ENCODE peak calls at places on chromosomes 16 and 17, in ten cellular contexts. I, J, U, F, K, Z, E, M, A and P are unnamed samples.
A peak's percentile ranks its signal among the peaks of the same experiment; 100 is the strongest.

GRCh38 chr17:10638151-10638550 is 19.0 kb downstream of the MYH3 start:
- DNase-seq in M (no peak), E (no peak), Z (no peak), F (no peak), K (no peak), U (no peak), J (no peak), I (no peak), A (no peak), P (no peak)

GRCh38 chr17:72419866-72420774 is 299.3 kb downstream of the SOX9 start:
- DNase-seq in A (no peak), E (no peak), Z (no peak), I (no peak), F (no peak), J (no peak), K (no peak), M (peak; percentile 96), U (no peak), P (no peak)

GRCh38 chr16:86566966-86567700 is 504 bp downstream of the FOXC2 start:
- DNase-seq in K (peak; percentile 40), Z (no peak), I (no peak), A (peak; percentile 77), J (peak; percentile 62), M (no peak), F (no peak), U (peak; percentile 66), E (peak; percentile 73), P (peak; percentile 67)

GRCh38 chr16:2364638-2365210 is 24.2 kb upstream of the ABCA3 start:
- DNase-seq in I (no peak), E (no peak), F (no peak), J (no peak), M (no peak), Z (no peak), U (peak; percentile 28), K (no peak), A (no peak), P (peak; percentile 16)

GRCh38 chr17:62597920-62598319 is 29.6 kb upstream of the MRC2 start:
- DNase-seq in A (no peak), E (no peak), Z (no peak), U (peak; percentile 53), F (no peak), I (peak; percentile 31), M (no peak), J (no peak), K (no peak), P (peak; percentile 53)

GRCh38 chr17:4897198-4897657 is 2.1 kb upstream of the C17orf107 start:
- DNase-seq in A (no peak), K (no peak), U (no peak), M (no peak), J (no peak), F (no peak), I (no peak), E (no peak), Z (no peak), P (no peak)

GRCh38 chr17:40903129-40903847 is 18.2 kb upstream of the KRT20 start:
- DNase-seq in U (peak; percentile 1), I (peak; percentile 32), E (peak; percentile 84), K (no peak), J (peak; percentile 70), A (no peak), M (no peak), Z (no peak), F (peak; percentile 36), P (no peak)

GRCh38 chr17:74234482-74234881 is 21.1 kb downstream of the TTYH2 start:
- DNase-seq in F (no peak), K (no peak), M (no peak), E (no peak), I (no peak), J (no peak), U (no peak), A (no peak), Z (no peak), P (no peak)

GRCh38 chr17:16977932-16978331 is 6.0 kb upstream of the TNFRSF13B start:
- DNase-seq in J (peak; percentile 38), Z (no peak), I (no peak), K (no peak), U (peak; percentile 21), A (peak; percentile 17), F (no peak), E (no peak), M (no peak), P (no peak)

DNA sequence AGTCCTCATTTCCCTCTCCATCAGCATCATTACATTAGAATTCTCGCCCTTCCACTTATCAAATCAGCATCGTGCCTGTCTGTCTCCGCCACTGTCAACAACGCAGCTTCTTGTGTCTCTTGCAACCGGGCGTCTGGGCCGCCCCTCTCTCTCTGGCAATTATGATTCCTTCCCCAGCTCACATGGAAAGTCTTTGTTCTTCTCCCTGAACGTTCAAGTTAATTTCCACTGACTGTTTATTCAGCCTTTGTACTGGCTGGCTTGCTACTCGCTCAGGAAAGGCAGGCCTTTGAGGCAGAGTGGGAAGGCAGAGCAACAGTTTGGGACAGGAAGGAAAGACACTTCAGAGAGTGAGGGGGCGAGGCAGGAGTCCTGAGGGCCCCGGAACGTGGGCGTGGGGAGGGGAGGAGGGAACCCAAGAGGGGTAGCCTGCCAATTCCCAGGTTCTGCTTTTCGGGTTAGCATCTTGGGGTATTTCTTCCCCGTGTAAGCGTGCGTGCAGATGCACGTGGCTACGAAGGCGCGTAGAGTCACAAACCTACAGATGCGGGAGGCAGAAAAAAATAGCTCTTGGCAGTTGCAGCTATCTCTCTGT is 50.8 kb downstream of the AKAP1 start:
- DNase-seq in K (no peak), A (no peak), M (no peak), I (no peak), F (no peak), Z (no peak), E (no peak), J (no peak), U (no peak), P (no peak)
- H3K4me3 ChIP-seq in K (no peak overlapping the region), A (no peak overlapping the region), M (no peak overlapping the region), I (no peak overlapping the region), F (no peak overlapping the region), Z (no peak overlapping the region), E (no peak overlapping the region), J (no peak overlapping the region), U (no peak overlapping the region), P (no peak overlapping the region)

DNA sequence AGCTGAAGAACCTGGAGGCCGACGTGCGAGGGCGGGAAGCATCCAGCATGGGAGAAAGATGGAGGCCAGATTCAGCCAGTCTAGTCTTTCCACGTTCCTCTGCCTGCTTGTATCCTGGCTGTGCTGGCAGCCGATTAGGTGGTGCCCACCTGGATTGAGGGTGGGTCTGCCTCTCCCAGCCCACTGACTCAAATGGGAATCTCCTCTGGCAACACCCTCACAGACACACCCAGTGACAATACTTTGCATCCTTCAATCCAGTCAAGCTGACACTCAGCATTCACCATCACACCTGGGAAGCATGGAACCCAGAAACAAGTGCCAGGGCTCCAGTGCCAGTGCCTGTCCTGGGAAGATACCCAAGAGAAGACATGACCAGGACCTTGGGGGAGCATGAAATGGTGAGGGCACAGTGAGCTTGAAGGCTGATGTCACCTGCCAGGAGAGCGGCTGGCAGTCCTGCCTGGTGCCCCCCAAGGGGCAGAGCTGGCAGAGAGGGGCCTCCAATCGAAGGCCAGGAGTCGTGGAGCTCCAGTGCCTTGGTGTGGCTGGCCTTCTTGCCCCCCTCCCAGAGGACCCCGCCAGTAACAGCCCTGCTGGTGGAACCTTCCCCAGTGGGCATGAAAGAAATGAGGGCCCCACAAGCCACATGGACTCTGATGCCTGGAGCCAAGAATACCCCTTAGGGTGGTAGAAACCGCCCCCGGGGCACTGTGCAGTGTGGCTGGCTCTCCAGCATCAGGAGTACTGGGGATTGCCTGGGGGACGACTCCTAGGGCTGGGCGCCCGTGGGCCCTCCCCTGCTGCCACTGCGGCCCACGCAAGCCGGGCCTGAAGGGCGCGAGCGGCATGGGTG is 643 bp upstream of the NPB start:
- DNase-seq in J (no peak), Z (no peak), I (no peak), M (no peak), K (no peak), A (no peak), F (no peak), U (no peak), E (no peak), P (no peak)
- H3K4me3 ChIP-seq in J (peak overlapping the region; percentile 51), Z (peak overlapping the region; percentile 44), I (peak overlapping the region; percentile 6), M (no peak overlapping the region), K (peak overlapping the region; percentile 57), A (peak overlapping the region; percentile 19), F (peak overlapping the region; percentile 42), U (no peak overlapping the region), E (no peak overlapping the region), P (peak overlapping the region; percentile 19)

GRCh38 chr16:4679854-4680636 is 13.3 kb upstream of the NUDT16L1 start:
- DNase-seq in A (no peak), J (peak; percentile 67), F (peak; percentile 91), M (no peak), U (peak; percentile 23), I (no peak), E (peak; percentile 96), K (peak; percentile 76), Z (no peak), P (no peak)
- H3K4me3 ChIP-seq in A (no peak overlapping the region), J (peak overlapping the region; percentile 18), F (peak overlapping the region; percentile 25), M (no peak overlapping the region), U (no peak overlapping the region), I (no peak overlapping the region), E (peak overlapping the region; percentile 62), K (peak overlapping the region; percentile 56), Z (no peak overlapping the region), P (no peak overlapping the region)

GRCh38 chr17:68776451-68776850 is 175.3 kb upstream of the FAM20A start:
- DNase-seq in A (no peak), M (no peak), F (no peak), E (no peak), U (no peak), Z (no peak), I (no peak), J (peak; percentile 34), K (no peak), P (no peak)

GRCh38 chr17:68775338-68775737 is 174.2 kb upstream of the FAM20A start:
- DNase-seq in I (no peak), A (no peak), F (no peak), Z (no peak), J (no peak), E (no peak), M (no peak), U (peak; percentile 62), K (no peak), P (peak; percentile 49)

GRCh38 chr17:68768804-68769203 is 167.6 kb upstream of the FAM20A start:
- DNase-seq in M (no peak), A (no peak), F (no peak), I (no peak), J (no peak), E (no peak), Z (no peak), K (no peak), U (no peak), P (peak; percentile 7)

GRCh38 chr17:68775969-68776368 is 174.8 kb upstream of the FAM20A start:
- DNase-seq in A (no peak), U (no peak), F (no peak), J (no peak), K (no peak), E (no peak), I (no peak), M (no peak), Z (no peak), P (no peak)

DNA sequence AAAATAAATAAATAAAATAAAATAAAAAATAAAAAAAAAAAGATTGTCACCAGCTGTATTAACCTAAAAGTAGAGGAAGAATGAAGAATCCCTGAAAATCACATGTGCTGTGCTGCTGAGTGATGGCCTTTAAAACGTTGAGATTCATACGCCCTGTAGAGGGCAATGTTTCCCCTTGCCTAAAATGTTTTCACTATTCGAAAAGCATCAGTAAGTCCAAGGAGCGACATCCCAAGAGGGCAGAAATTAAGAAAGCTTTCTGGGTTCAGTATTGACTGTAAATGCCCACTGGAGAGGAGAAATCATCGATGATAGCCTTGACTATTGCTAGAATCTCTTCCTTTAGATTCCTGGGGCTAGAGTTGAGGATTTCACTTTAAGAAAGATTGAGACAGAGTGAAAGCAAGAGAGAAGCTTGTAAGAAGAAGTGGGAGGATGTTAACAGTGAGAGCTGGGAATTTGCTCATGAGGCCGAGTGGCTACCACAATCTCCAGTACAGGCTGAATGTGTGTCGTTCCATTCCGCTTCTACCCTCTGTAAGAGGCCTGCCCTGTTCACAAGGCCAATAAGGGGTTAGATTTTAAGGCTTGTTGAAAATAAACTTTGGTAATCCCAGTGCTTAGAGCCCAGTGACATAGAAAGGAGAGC is 170.8 kb upstream of the FAM20A start:
- DNase-seq in U (peak; percentile 92), I (no peak), M (peak; percentile 79), Z (no peak), K (no peak), J (peak; percentile 75), F (no peak), E (peak; percentile 39), A (no peak), P (peak; percentile 91)
- H3K4me3 ChIP-seq in U (no peak overlapping the region), I (no peak overlapping the region), M (no peak overlapping the region), Z (peak overlapping the region; percentile 44), K (peak overlapping the region; percentile 46), J (peak overlapping the region; percentile 26), F (no peak overlapping the region), E (no peak overlapping the region), A (no peak overlapping the region), P (peak overlapping the region; percentile 35)